ENCODE peak calls at places on chromosomes 1 and 21, in nine cellular contexts. C is thoracic aorta, Z is testis, M is ascending aorta, H is left ventricle myocardium inferior, L is lung, U is psoas muscle, P is HCT116, G is AG10803. Q is an unnamed sample.

GRCh38 chr1:113185463-113186104 is 112.6 kb downstream of the LRIG2 start:
- DNase-seq in L (no peak), Z (no peak), M (no peak), U (no peak), G (no peak), C (no peak), P (no peak), H (no peak), Q (no peak)

GRCh38 chr1:173603056-173603591 is at the start of gene SLC9C2:
- DNase-seq in G (peak), U (no peak), L (peak), Z (peak), M (no peak), C (no peak), H (no peak), P (no peak), Q (no peak)

GRCh38 chr1:225746361-225747179 is 31.1 kb upstream of the SRP9 start:
- DNase-seq in Z (peak), C (peak), L (peak), M (no peak), U (peak), G (peak), H (peak), P (peak), Q (peak)

GRCh38 chr1:2382621-2383361 is 8.6 kb downstream of the MORN1 start:
- DNase-seq in U (no peak), Z (peak), H (no peak), M (no peak), P (peak), C (no peak), L (no peak), G (peak), Q (peak)

GRCh38 chr1:151372411-151372934 is at the start of gene SELENBP1:
- DNase-seq in C (peak), U (peak), P (no peak), M (no peak), H (peak), Z (peak), L (peak), G (peak), Q (peak)

GRCh38 chr1:60874703-60875102 is 207.7 kb upstream of the NFIA start:
- DNase-seq in G (peak), C (no peak), P (peak), M (no peak), H (no peak), Z (no peak), U (no peak), L (no peak), Q (peak)

GRCh38 chr1:67084765-67085318 is 30.9 kb upstream of the SLC35D1 start:
- DNase-seq in G (no peak), H (no peak), L (no peak), M (no peak), Z (no peak), C (no peak), U (no peak), P (no peak), Q (no peak)

GRCh38 chr1:103525114-103525606 is 339 bp upstream of the RNPC3 start:
- DNase-seq in U (no peak), P (no peak), M (no peak), C (no peak), H (no peak), L (no peak), Z (no peak), G (peak), Q (peak)

GRCh38 chr1:21707086-21707840 is 38.1 kb upstream of the RAP1GAP start:
- DNase-seq in U (no peak), Z (no peak), H (no peak), G (no peak), C (no peak), M (no peak), P (no peak), L (no peak), Q (no peak)

GRCh38 chr1:94819584-94819944 is 593 bp upstream of the SLC44A3 start:
- DNase-seq in Z (no peak), U (no peak), C (no peak), G (no peak), P (no peak), M (no peak), L (no peak), H (no peak), Q (no peak)

GRCh38 chr1:9270290-9270900 is 22.3 kb upstream of the SPSB1 start:
- DNase-seq in G (no peak), M (no peak), C (no peak), H (peak), Z (no peak), U (no peak), L (no peak), P (no peak), Q (peak)

GRCh38 chr21:33360871-33361602 is 36.3 kb downstream of the IFNAR1 start:
- DNase-seq in Z (peak), C (peak), L (peak), G (peak), H (peak), M (peak), U (peak), P (no peak), Q (peak)

GRCh38 chr1:200307755-200308066 is 102.1 kb downstream of the ZNF281 start:
- DNase-seq in C (no peak), P (no peak), L (no peak), H (no peak), Z (no peak), G (no peak), U (no peak), M (no peak), Q (no peak)
- TF ChIP-seq CTCF in C (no peak), P (no peak), L (no peak), H (no peak), Z (no peak), G (no peak), U (no peak), M (no peak), Q (no peak)

DNA sequence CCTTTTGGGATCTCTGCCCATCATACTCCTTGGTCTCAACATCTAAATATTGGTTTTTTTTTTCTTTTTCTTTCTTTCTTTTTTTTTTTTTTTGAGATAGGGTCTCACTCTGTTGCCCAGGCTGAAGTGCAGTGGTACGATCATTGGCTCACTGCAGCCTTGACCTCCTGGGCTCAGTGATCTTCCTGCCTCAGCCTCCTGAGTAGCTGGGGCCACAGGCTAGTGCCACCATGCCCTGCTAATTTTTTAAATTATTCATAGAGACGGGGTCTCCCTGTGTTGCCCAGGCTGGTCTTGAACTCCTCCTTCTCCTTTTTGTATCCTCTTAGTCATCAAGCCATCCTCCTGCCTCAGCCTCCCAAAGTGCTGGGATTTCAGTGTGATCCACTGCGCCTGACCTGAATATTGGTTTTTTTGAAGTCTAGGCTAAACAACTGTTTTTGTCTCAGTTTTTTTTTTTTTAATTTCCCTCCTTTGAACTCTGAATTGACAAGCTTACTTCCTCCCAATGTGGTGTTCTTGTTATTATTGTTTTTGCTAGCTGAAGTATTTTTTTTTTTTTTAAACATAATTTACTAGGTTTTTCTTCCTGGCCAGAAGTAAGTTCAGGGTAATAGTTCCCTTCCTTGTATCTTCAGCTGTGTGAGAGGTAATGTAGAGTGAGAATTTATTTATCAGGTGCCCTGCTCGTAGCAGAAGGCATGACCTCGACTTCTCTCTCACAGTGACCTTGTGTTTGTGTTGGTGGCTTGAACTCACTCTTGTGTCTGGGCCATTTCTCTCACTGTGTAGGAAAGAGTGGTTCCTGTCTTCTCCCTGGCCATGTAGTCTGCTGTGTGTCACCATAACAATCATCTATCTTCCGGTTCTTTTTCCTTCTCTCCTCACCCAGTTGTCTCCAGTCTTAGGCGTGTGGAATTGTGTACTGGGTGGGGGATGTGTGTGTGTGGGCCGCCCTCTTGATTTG is 31.1 kb downstream of the MAPKAPK2 start:
- DNase-seq in M (no peak), H (no peak), C (no peak), P (no peak), G (no peak), L (no peak), Z (no peak), U (no peak), Q (no peak)
- H3K4me3 ChIP-seq in M (no peak), H (no peak), C (no peak), P (no peak), G (no peak), L (no peak), Z (no peak), U (no peak), Q (no peak)

GRCh38 chr1:13703558-13704485 is 3.8 kb downstream of the PRDM2 start:
- DNase-seq in U (no peak), H (no peak), C (no peak), L (no peak), P (no peak), Z (no peak), G (no peak), M (no peak), Q (no peak)
- TF ChIP-seq CTCF in U (no peak), H (no peak), C (no peak), L (no peak), P (no peak), Z (no peak), G (peak), M (no peak), Q (no peak)

GRCh38 chr1:156368889-156369684 is at the start of gene RHBG:
- DNase-seq in H (peak), L (peak), U (peak), P (no peak), M (no peak), Z (peak), G (peak), C (no peak), Q (peak)
- H3K4me3 ChIP-seq in H (peak), L (no peak), U (peak), P (peak), M (peak), Z (peak), G (peak), C (peak), Q (peak)

DNA sequence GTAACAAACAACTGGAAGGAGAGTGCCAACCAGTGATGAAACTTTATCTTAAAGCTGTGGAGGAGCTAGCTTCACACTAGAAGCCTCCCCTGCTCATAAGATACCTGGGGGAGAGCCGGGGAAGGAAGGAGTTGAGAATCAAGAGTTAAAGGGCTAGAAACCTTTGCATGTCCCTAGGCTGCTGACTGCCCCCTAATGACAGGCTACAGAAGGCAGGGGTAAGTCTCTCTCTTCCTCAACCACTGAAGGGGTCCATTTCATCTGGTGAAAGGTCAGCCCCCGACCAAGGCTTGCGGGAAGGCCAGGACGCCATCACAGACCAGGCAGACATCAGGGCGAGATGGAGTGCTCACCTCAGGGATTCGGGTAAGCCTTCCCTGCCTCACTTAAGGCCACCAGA is 65.6 kb upstream of the GRHL3 start:
- DNase-seq in G (no peak), P (no peak), Z (no peak), M (no peak), L (no peak), H (no peak), U (no peak), C (no peak), Q (no peak)
- TF ChIP-seq CTCF in G (no peak), P (no peak), Z (no peak), M (no peak), L (no peak), H (no peak), U (no peak), C (no peak), Q (no peak)

DNA sequence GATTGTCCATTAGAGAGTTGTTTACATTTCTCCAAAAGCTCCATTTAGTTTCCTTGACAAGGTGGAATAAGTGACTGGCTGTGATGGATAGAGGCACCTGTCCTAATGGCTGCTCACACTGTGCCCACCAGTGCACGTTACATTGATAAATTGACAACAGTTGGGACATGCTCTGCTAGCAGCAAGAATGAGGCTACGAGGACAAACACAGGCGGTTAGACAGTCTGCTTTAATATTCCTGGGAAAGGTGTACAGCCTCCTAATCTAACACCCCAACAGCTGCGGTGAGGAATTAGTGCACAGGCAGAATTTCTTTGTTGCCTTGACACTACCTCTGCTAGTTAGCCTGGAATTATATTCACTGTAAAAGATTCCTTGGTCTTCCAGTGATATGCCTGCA is 354.9 kb downstream of the LMO4 start:
- DNase-seq in G (no peak), Z (no peak), P (no peak), C (no peak), M (no peak), L (no peak), U (no peak), H (no peak), Q (no peak)
- H3K4me3 ChIP-seq in G (no peak), Z (no peak), P (no peak), C (peak), M (peak), L (no peak), U (peak), H (peak), Q (no peak)

GRCh38 chr1:218996362-218996761 is 177.3 kb upstream of the LYPLAL1 start:
- DNase-seq in Z (no peak), C (no peak), M (no peak), L (no peak), P (no peak), H (no peak), G (no peak), U (no peak), Q (peak)
- TF ChIP-seq CTCF in Z (no peak), C (no peak), M (no peak), L (no peak), P (no peak), H (no peak), G (no peak), U (no peak), Q (peak)

DNA sequence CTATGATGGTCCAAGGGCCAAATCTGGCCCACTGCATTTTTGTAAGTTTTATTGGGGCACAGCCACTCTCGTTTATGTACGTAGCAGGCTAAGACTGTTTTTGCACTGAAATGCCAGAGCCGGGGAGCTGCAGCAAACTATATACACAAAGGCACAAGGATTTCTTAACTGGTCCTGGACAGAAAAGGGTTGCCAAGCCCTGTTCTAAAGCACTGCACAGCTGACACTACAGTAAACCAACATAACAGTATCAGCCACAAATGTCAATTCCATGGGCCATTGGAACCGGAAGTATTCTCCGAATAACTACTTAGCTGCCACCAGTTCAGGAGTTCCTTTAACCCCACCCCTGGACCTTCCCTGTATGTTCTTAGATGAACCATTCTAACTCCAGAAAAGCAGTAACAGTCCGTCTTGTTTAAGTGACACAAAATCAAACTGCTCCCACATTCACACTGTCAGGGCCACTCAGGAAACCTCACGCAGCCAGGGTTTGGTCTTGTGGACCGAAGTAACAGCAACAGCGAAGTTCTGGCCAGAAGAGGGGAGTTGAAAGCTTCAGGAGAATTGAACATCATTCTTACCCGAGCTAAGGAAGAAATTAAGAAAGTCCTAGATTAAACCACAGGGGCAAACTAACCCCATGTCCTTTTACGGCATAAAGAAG is 49.1 kb downstream of the COQ8A start:
- DNase-seq in M (no peak), L (no peak), C (no peak), P (no peak), Z (no peak), G (no peak), H (no peak), U (no peak), Q (no peak)
- H3K4me3 ChIP-seq in M (no peak), L (no peak), C (no peak), P (no peak), Z (no peak), G (no peak), H (no peak), U (no peak), Q (no peak)

DNA sequence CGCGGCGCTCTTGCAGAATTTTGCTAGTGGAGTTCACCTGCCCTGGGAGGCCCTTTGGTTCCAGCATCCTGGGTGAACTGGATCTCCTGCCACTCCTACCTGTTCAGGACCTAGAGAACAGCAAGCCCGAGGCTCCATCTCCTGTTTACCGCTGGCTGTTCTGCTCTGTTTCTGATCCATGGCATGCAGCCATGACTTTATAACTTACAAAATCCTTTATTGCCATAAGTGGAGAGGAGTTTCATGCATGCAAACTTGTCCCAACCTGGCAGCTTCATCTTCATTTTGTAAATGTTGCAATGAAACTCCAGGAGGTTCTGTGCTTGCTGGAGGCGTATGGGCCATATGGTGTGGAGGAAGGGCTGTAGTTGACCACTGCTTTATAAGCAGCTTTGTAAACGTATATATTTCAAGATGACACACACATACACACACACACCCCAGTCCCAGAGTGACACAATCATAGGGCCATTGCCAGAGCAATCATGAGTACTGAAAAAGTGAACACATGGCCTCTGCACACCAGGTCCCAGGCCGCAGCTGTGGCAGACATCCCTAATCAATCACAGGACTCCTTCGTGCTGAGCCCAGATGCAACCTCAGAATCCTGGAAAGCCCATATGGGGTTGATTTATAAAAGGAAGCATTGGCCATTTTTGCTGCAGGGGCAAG is 69.0 kb downstream of the UBIAD1 start:
- DNase-seq in P (no peak), U (no peak), M (no peak), L (no peak), C (no peak), G (peak), H (no peak), Z (no peak), Q (no peak)
- TF ChIP-seq CTCF in P (no peak), U (no peak), M (no peak), L (no peak), C (no peak), G (no peak), H (no peak), Z (no peak), Q (no peak)

Q was measured in epithelial cell of esophagus.